ENCODE peak calls at places on chromosomes 1 and 21, in four cellular contexts. W is GM23338, A is stomach, R is prostate gland. E is an unnamed sample.
A peak's percentile ranks its signal among the peaks of the same experiment; 100 is the strongest.

GRCh38 chr1:215290018-215290417 is 207.5 kb downstream of the KCNK2 start:
- DNase-seq in W (no peak), A (no peak), R (no peak), E (no peak)

GRCh38 chr1:220808501-220809186 is 21.9 kb downstream of the MTARC1 start:
- DNase-seq in W (no peak), A (no peak), R (no peak), E (no peak)

GRCh38 chr1:244445320-244446181 is 6.2 kb downstream of the ADSS2 start:
- DNase-seq in W (no peak), A (no peak), R (no peak), E (no peak)

GRCh38 chr1:245858022-245858421 is 649.1 kb downstream of the SMYD3 start:
- DNase-seq in W (no peak), A (no peak), R (no peak), E (no peak)

GRCh38 chr1:181089017-181089776 is 697 bp downstream of the IER5 start:
- DNase-seq in W (peak; percentile 53), A (peak; percentile 44), R (no peak), E (peak; percentile 92)

GRCh38 chr1:191889623-191890003 is 268.6 kb upstream of the RGS18 start:
- DNase-seq in W (no peak), A (no peak), R (no peak), E (no peak)

GRCh38 chr1:195766709-195767108 is 841.5 kb downstream of the KCNT2 start:
- DNase-seq in W (no peak), A (no peak), R (no peak), E (no peak)

GRCh38 chr1:165900576-165901380 is 73.4 kb downstream of the UCK2 start:
- DNase-seq in W (no peak), A (peak; percentile 86), R (peak; percentile 64), E (no peak)

GRCh38 chr1:6923955-6924890 is 139.0 kb downstream of the CAMTA1 start:
- DNase-seq in W (no peak), A (no peak), R (no peak), E (no peak)

GRCh38 chr1:107379826-107380225 is 239.0 kb downstream of the NTNG1 start:
- DNase-seq in W (no peak), A (no peak), R (no peak), E (no peak)

GRCh38 chr21:28801906-28802305 is 190.8 kb downstream of the LTN1 start:
- DNase-seq in W (no peak), A (no peak), R (no peak), E (no peak)

GRCh38 chr1:170661646-170662411 is 2.1 kb upstream of the PRRX1 start:
- DNase-seq in W (peak; percentile 79), A (no peak), R (no peak), E (no peak)

GRCh38 chr1:41547781-41548560 is 63.5 kb upstream of the EDN2 start:
- DNase-seq in W (no peak), A (no peak), R (no peak), E (peak; percentile 47)

GRCh38 chr1:8439015-8439702 is 121.2 kb downstream of the SLC45A1 start:
- DNase-seq in W (peak; percentile 88), A (peak; percentile 76), R (peak; percentile 69), E (peak; percentile 93)

GRCh38 chr1:31981976-31982375 is 31.7 kb upstream of the KHDRBS1 start:
- DNase-seq in W (no peak), A (no peak), R (no peak), E (no peak)
- TF ChIP-seq POLR2AphosphoS5 in W (no peak), A (no peak), R (no peak), E (no peak)

DNA sequence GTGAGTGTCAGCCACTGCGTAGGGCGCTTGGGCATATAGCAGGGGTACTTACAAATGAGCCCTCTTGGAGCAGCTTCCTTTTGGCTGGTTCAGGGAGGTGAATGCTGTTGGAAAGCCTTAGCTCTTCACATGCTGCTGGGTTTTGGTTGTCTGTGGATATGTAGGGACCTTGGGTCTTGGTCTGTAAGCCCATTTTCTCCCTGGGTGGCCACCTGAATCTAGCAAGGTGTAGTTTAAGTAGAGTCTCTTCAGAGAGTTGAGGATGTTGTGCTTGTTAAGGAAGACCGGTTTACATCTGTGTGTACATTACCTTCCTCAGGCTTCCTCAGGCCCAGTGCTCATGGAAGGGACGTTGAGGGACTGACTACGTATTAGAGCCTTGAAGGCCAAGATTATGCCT is 9.8 kb downstream of the KDM4A start:
- DNase-seq in W (peak; percentile 64), A (no peak), R (no peak), E (no peak)
- TF ChIP-seq POLR2AphosphoS5 in W (peak; percentile 35), A (no peak), R (no peak), E (no peak)

DNA sequence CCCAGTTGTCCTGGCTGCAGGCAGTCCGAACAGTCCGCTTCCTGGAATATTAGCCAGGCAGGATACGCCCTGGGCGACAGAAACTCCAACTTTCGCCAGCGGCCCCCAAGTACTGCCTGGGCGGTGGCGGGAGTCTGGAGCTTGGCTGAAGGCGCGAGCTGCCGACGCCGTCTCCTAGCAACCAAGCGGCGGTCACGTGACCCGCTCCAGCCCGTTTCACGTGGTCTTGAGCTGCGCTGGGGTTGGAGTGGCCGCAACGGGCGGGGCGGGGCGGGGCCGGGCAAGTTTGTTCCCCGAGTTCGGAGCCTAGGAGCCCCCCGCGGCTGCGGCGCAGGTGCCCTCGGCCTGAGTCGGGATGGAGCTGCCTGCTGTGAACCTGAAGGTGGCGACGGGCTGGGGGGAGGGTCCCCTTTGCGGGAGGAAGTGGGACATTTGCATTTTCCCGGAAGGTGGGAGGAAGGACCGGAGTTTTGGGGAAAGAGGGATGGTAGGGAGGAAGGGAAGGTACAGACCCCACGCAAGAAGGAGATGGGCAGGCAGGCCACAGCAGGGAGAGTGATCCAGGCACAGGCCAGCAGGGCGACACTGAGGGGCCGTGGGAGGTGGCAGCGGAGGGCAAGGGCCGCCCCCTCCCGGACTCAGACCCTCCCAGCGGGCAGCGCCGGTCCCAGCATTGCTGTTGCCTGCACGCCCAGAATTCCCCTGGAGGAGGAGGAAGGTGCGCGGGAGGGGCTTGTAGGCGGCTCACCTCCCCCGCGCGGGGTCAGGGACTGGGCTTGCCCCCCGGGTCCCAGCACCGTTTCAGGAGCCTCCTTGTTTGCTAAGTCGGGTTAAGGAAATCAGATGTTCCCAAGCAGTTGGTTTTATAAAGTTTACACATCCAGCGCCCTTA is at the start of gene AGTRAP:
- DNase-seq in W (peak; percentile 97), A (peak; percentile 97), R (peak; percentile 96), E (peak; percentile 99)
- TF ChIP-seq POLR2AphosphoS5 in W (peak; percentile 63), A (peak; percentile 81), R (peak; percentile 94), E (peak; percentile 85)

DNA sequence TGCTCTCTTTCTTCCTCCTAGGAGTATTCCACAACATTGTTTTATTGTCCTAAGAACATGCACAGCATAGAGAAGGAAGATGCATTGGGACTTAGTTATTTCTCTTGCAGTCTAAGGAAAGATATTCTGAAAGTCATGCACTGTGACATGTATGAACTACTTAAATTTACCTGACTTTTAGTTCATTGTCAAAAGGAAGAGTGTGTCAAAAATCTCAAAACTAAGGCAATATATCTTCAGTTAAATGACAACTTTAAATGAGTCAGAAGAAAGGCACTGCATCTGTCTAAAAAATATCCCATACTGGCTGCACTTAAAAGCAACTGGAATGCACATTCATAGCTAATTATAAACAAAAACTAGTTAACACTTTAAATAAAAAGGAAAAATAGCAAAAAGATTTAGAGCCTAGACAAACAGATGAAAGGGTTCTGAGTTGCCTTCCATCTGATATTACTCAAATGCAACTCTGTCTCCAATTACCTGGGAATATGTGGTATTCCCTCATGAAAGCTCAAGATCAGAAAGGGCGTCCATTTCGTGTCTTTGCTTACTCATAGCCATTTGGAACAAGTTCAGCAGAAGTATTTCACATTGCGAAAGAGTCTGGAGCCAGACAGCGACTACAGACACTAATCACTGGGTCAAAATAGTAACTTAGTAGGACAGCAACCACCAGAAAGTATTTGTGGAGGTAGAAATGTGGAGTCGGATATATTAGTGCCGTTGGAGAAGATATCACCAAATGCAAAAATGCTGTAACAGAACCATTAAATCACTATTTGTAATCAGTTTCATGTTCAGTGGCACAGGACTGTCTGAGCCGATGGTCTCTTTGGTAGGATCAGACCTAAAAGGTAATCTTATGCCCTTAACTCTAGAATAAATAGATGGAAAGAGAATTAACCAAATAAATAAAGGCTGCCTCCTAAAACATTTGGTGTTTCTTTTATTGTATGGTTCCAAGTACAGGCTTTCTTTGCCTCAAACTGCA is 225.7 kb downstream of the GREM2 start:
- DNase-seq in W (no peak), A (no peak), R (no peak), E (no peak)
- TF ChIP-seq POLR2AphosphoS5 in W (no peak), A (no peak), R (no peak), E (no peak)

DNA sequence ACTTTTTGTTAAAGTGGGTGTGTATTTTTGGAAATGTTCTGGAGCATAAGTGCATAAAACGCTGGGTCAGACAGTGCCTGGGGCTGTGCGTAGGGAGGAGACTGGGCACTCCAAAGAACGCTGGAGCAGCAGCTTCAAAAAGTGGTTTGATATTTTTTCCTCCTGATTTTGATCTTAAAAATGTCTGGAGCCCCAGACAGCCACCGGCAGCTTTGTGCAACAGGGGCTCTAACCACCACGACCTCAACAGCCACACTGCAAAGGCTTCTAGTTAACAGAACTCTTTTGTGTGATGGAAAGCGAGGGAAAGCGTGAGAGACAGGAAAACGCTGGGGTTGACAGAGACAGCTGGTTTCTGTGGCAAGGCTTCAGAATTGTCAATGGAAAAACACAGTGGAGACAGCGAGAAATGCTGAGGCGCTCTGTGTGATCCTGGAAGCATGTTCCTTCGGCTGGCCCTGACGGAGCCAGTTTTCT is 363.4 kb upstream of the CAMK1G start:
- DNase-seq in W (no peak), A (no peak), R (no peak), E (no peak)
- TF ChIP-seq POLR2AphosphoS5 in W (no peak), A (no peak), R (no peak), E (no peak)

GRCh38 chr1:37999434-38000232 is 5.7 kb downstream of the FHL3 start:
- DNase-seq in W (peak; percentile 51), A (no peak), R (no peak), E (no peak)

GRCh38 chr1:37998913-37999433 is 6.3 kb downstream of the FHL3 start:
- DNase-seq in W (no peak), A (no peak), R (no peak), E (no peak)

GRCh38 chr1:37998089-37998808 is 7.1 kb downstream of the FHL3 start:
- DNase-seq in W (no peak), A (no peak), R (no peak), E (no peak)

GRCh38 chr1:38000233-38000528 is 5.1 kb downstream of the FHL3 start:
- DNase-seq in W (no peak), A (no peak), R (no peak), E (no peak)

DNA sequence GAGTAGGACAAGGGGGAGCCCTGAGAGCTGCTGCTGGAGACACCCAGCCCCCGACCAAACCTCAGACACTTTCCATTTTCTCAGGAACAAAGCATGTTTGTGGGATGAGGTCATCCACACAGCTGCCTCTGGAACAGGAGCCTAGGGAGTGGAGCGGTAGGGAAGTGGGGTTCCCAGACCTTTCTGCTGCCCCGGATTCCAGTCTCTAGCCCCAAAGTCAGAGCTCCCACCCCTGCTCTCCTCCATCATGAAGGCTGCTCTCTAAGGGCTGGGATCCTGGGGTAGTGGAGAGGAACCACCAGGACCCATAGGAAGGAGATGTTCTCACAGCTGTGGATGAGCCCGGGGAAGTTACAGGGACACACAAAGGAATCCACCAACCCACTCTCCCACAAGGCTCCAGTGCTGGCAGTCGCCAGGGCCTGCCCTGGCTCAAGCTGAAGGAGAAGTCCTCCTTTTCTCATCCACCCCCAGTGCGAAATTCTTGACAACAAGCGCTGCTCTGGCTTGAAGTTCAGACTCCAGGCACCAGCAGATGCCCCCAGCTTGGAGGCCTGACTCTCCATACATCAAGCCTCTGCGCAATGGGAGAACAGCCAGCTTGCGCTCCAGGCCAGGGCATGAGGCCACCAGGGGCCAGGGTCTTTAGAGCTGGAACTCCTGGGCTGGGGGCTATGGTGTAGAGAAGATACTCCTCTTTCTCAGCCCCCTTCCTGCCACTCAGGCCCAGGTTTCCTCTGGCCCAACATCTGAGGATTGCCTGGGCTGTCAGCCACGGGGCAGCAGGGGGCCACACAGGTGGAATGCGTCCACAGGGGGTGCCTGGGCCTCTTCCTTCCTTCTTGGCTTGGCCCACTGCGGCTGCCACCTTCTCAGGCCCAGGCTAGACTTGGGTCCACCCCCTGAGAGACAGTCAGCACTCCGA is 4.5 kb downstream of the FHL3 start:
- DNase-seq in W (peak; percentile 83), A (no peak), R (no peak), E (no peak)
- TF ChIP-seq POLR2AphosphoS5 in W (no peak), A (no peak), R (no peak), E (no peak)